ENCODE peak calls at places on chromosomes 16 and 17, in five cellular contexts. E is psoas muscle; R is Panc1; W is CD8-positive, alpha-beta memory T cell; O is heart right ventricle. F is an unnamed sample.

GRCh38 chr17:83201206-83202001 is 122.0 kb downstream of the METRNL start:
- DNase-seq in O (no peak), W (no peak), E (peak), R (no peak), F (peak)

GRCh38 chr16:88759245-88759975 is 25.6 kb downstream of the PIEZO1 start:
- DNase-seq in O (no peak), W (peak), R (no peak), E (no peak), F (no peak)

GRCh38 chr17:45334701-45335677 is 18.2 kb upstream of the MAP3K14 start:
- DNase-seq in W (no peak), R (no peak), O (no peak), E (no peak), F (no peak)

GRCh38 chr16:85391175-85391707 is 221.9 kb upstream of the GSE1 start:
- DNase-seq in O (no peak), E (peak), W (no peak), R (no peak), F (no peak)

GRCh38 chr16:11291021-11291716 is 10.0 kb upstream of the PRM1 start:
- DNase-seq in W (no peak), E (no peak), R (no peak), O (no peak), F (no peak)

GRCh38 chr16:9331503-9331902 is 240.1 kb downstream of the HAPSTR1 start:
- DNase-seq in W (no peak), R (no peak), O (no peak), E (no peak), F (no peak)

GRCh38 chr17:45394913-45395568 is 37.6 kb downstream of the ARHGAP27 start:
- DNase-seq in W (no peak), E (peak), R (no peak), O (peak), F (peak)

GRCh38 chr17:20085283-20085875 is 76.2 kb downstream of the SPECC1 start:
- DNase-seq in O (no peak), E (no peak), W (no peak), R (no peak), F (no peak)

GRCh38 chr16:72927199-72928088 is 120.5 kb downstream of the ZFHX3 start:
- DNase-seq in O (no peak), R (no peak), W (no peak), E (peak), F (no peak)

GRCh38 chr16:4529085-4530060 is 9.2 kb downstream of the CDIP1 start:
- DNase-seq in O (no peak), E (no peak), W (no peak), R (no peak), F (no peak)

GRCh38 chr17:74547736-74548135 is 1.8 kb upstream of the CD300C start:
- DNase-seq in O (no peak), W (no peak), R (no peak), E (no peak), F (no peak)

GRCh38 chr17:81941484-81942166 is 4.5 kb upstream of the PYCR1 start:
- DNase-seq in E (peak), R (no peak), W (no peak), O (no peak), F (no peak)

GRCh38 chr17:40551091-40551873 is 14.0 kb downstream of the CCR7 start:
- DNase-seq in E (peak), R (peak), O (peak), W (no peak), F (peak)

GRCh38 chr17:34895388-34895787 is 65.9 kb downstream of the CCT6B start:
- DNase-seq in O (no peak), R (no peak), E (no peak), W (no peak), F (no peak)

GRCh38 chr16:31678649-31679325 is 151.1 kb downstream of the AHSP start:
- DNase-seq in R (no peak), E (no peak), O (no peak), W (no peak), F (no peak)

GRCh38 chr17:10513284-10514067 is 4.9 kb downstream of the MYH1 start:
- DNase-seq in E (no peak), W (no peak), O (no peak), R (no peak), F (no peak)

GRCh38 chr17:21373034-21373433 is 3.1 kb upstream of the KCNJ12 start:
- DNase-seq in W (no peak), O (no peak), R (no peak), E (no peak), F (no peak)

GRCh38 chr17:76740329-76741118 is 2.6 kb downstream of the MFSD11 start:
- DNase-seq in W (no peak), O (no peak), E (no peak), R (no peak), F (no peak)

GRCh38 chr16:84737658-84738057 is 37.9 kb downstream of the USP10 start:
- DNase-seq in O (no peak), W (no peak), R (no peak), E (no peak), F (no peak)

GRCh38 chr17:15883617-15884111 is 61.3 kb upstream of the ADORA2B start:
- DNase-seq in W (no peak), O (no peak), R (peak), E (no peak), F (no peak)

GRCh38 chr16:26531290-26531730 is 535.4 kb upstream of the C16orf82 start:
- DNase-seq in E (no peak), O (no peak), R (no peak), W (no peak), F (no peak)

GRCh38 chr16:83310816-83311215 is 497.0 kb upstream of the HSBP1 start:
- DNase-seq in W (no peak), O (no peak), R (no peak), E (no peak), F (no peak)

GRCh38 chr16:14028207-14028606 is 42.9 kb upstream of the MRTFB start:
- DNase-seq in W (no peak), E (no peak), R (no peak), O (no peak), F (no peak)

GRCh38 chr17:63960430-63960829 is 12.3 kb downstream of the SCN4A start:
- DNase-seq in R (no peak), O (no peak), E (no peak), W (no peak), F (no peak)

DNA sequence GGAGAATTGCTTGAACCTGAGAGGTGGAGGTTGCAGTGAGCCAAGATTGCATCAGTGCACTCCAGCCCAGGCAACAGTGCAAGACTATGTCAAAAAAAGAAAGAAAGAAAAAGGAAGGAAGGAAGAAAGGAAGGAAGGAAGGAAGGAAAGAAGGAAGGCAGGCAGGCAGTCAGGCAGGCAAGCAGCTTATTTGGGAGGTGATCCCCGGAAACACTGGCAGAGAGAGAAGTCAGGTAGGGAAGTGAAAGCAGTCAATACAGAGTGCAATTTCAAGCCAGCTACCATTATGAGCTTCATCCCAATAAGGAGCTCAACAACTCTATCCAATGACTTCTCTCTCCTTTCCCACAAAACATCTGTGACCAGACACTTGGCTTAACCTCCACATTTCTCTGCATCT is 83.0 kb upstream of the TBC1D3K start:
- DNase-seq in R (no peak), W (no peak), O (no peak), E (no peak), F (no peak)
- H3K27ac ChIP-seq in R (no peak), W (no peak), O (no peak), E (no peak), F (no peak)

DNA sequence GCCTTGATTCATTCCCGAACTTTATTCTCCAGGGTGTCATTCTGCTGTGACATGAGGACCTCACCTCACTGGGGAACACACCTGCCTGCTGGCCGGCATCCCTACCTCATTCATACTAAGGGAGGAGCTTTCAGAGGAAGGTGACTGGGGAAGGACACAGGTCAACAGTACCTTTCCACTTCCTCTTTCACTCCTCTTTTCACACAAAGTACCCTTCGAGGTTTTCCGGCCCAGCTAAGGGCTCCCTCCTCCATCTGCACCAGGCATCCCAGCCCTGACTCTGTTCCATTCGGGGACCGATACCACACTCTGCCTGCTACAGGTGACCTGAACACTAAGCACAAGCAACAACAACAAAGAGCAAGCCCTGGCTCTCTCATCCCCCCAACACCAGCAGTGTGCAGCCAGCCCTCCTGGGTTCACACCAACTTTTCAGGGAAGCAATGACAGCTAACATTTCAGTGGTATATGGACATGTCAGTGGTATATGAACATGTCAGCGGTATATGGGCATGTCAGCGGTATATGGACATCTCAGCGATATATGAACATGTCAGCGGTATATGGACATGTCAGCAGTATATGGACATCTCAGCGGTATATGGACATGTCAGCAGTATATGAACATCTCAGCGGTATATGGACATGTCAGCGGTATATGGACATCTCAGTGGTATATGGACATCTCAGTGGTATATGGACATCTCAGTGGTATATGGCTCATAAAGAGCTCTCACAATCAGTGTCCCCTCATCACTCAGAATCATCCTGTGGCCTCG is 16.0 kb downstream of the TRIM25 start:
- DNase-seq in W (no peak), O (no peak), E (no peak), R (no peak), F (no peak)
- H3K27ac ChIP-seq in W (no peak), O (no peak), E (no peak), R (no peak), F (no peak)

DNA sequence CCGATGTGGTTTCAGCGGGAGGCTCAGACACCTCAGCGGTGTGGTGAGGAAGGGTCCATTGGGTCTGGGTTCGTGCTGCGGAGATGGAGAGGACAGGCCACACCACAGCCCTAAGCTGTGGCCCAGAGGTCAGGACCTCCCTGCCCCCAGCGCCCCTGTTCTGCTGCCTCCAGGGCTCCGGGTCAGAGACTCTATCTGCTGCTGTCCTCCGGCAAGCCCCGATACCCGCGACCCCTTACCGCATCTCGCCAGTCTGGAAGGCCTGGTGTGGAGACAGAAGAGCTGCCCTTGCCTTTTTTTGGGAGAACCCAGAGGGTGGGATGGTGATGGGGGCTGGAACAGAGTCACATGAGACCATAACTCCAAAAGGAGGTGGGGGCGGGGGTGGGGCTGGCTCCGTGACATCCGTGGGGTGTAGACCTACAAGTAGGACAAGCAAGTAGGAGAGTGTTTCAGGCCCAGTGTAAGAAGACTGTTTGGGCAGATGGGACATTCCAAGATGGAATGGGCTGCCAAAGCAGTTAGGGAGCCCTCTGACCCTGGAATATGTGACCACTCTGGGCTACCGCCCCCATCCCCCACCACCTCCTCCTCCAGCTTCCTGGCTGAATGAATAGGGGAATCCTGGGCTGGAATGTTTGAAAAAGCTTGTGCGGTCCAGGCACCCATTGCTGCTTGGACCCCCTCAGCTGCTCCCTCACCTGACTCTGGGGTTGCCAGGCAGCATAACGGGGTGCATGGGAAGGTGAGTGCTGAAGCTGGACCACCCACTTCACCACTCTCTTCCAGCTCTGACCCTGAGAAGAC is 1.4 kb downstream of the XYLT2 start:
- DNase-seq in W (no peak), R (no peak), E (no peak), O (no peak), F (no peak)
- H3K27ac ChIP-seq in W (peak), R (peak), E (no peak), O (no peak), F (peak)

GRCh38 chr17:49997773-49998703 is 3.0 kb upstream of the DLX3 start:
- DNase-seq in E (peak), W (peak), O (peak), R (peak), F (peak)

GRCh38 chr17:49996495-49997255 is 1.7 kb upstream of the DLX3 start:
- DNase-seq in R (peak), W (peak), E (peak), O (peak), F (no peak)

GRCh38 chr17:49998836-49999511 is 4.0 kb upstream of the DLX3 start:
- DNase-seq in W (no peak), R (no peak), E (no peak), O (no peak), F (no peak)

GRCh38 chr17:49996121-49996494 is 1.1 kb upstream of the DLX3 start:
- DNase-seq in R (no peak), E (no peak), O (no peak), W (no peak), F (no peak)

GRCh38 chr17:49997256-49997735 is 2.3 kb upstream of the DLX3 start:
- DNase-seq in W (no peak), R (no peak), O (no peak), E (no peak), F (no peak)
- H3K27ac ChIP-seq in W (no peak), R (no peak), O (no peak), E (no peak), F (no peak)

DNA sequence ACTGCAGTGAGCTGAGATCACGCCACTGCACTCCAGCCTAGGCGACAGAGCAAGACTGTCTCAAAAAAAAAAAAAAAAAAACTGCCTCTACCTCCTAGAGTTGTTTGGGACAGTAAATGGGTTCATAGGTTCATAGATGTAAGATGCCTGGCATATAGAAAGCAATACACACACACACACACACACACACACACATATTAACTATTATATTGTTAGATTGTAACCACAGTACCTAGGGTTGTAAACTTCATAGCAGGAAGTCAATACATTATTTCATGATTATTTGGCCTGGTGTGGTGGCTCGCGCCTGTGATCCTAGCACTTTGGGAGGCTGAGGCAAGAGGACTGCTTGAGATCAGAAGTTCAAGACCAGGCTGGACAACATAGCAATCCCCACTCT is 5.8 kb downstream of the XPO6 start:
- DNase-seq in O (no peak), E (no peak), W (no peak), R (no peak), F (no peak)
- H3K27ac ChIP-seq in O (no peak), E (no peak), W (no peak), R (no peak), F (no peak)

DNA sequence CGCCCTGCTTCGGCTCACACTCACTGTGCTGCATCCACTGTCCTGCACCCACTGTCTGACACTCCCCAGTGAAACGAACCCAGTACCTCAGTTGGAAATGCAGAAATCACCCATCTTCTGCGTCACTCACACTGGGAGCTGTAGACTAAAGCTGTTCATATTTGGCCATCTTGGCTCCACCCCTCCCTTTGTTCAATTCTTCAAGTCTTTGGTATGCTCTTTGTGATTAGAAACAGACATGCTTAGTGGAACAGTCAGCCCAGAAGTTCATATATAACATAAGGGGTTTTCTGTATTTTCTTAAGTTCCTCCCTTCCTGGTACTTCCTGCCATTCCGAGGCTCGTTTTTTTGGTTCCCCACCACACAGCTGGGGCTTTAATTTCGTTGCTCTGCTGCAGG is 398.5 kb upstream of the DYNLRB2 start:
- DNase-seq in R (no peak), O (no peak), W (no peak), E (no peak), F (no peak)
- H3K27ac ChIP-seq in R (no peak), O (no peak), W (no peak), E (no peak), F (no peak)

GRCh38 chr16:69830534-69831211 is 68.5 kb downstream of the WWP2 start:
- DNase-seq in O (no peak), E (no peak), R (no peak), W (no peak), F (no peak)
- H3K27ac ChIP-seq in O (peak), E (no peak), R (no peak), W (no peak), F (peak)

GRCh38 chr17:17849863-17850373 is 13.1 kb upstream of the SREBF1 start:
- DNase-seq in E (peak), O (no peak), R (no peak), W (peak), F (peak)
- H3K27ac ChIP-seq in E (peak), O (peak), R (peak), W (peak), F (peak)

GRCh38 chr17:37259030-37259735 is 116.6 kb upstream of the C17orf78 start:
- DNase-seq in O (no peak), E (no peak), R (no peak), W (no peak), F (no peak)
- H3K27ac ChIP-seq in O (no peak), E (no peak), R (no peak), W (no peak), F (no peak)

F was measured in tibial nerve.